ENCODE peak calls at places on chromosomes 2 and 18, in six cellular contexts. W is ovary, I is GM23248, F is tibial artery, A is lower lobe of right lung, L is neural progenitor cell. E is an unnamed sample.

GRCh38 chr2:149991576-149991975 is 404.0 kb upstream of the MMADHC start:
- DNase-seq in A (no peak), I (peak; percentile 20), L (no peak), F (no peak), W (no peak), E (no peak)

GRCh38 chr2:149346272-149346671 is 15.9 kb downstream of the LYPD6 start:
- DNase-seq in A (no peak), L (no peak), I (no peak), F (no peak), W (no peak), E (no peak)

GRCh38 chr18:24270937-24271380 is 126.7 kb downstream of the OSBPL1A start:
- DNase-seq in L (peak; percentile 46), F (no peak), A (no peak), I (peak; percentile 69), W (no peak), E (no peak)

GRCh38 chr2:79855264-79856006 is 342.6 kb downstream of the CTNNA2 start:
- DNase-seq in F (no peak), I (peak; percentile 20), L (peak; percentile 53), W (no peak), A (no peak), E (no peak)

GRCh38 chr2:135189148-135189547 is 137.1 kb downstream of the RAB3GAP1 start:
- DNase-seq in A (no peak), W (no peak), I (no peak), L (no peak), F (no peak), E (no peak)

GRCh38 chr18:13598591-13598990 is 127.8 kb downstream of the FAM210A start:
- DNase-seq in F (no peak), A (no peak), L (no peak), W (no peak), I (no peak), E (no peak)

GRCh38 chr2:160921401-160921964 is 238.7 kb upstream of the TANK start:
- DNase-seq in L (no peak), F (no peak), A (no peak), W (peak; percentile 64), I (peak; percentile 38), E (no peak)

GRCh38 chr18:61187971-61188370 is 145.3 kb upstream of the CDH20 start:
- DNase-seq in I (no peak), L (no peak), A (no peak), F (no peak), W (no peak), E (no peak)

GRCh38 chr2:225735844-225736243 is 336.3 kb downstream of the NYAP2 start:
- DNase-seq in L (no peak), I (peak; percentile 87), W (no peak), F (no peak), A (no peak), E (no peak)

GRCh38 chr2:212997526-212998020 is 153.8 kb downstream of the IKZF2 start:
- DNase-seq in F (no peak), I (no peak), A (no peak), L (peak; percentile 3), W (no peak), E (no peak)

GRCh38 chr2:236743623-236744280 is 174.1 kb downstream of the ACKR3 start:
- DNase-seq in A (no peak), L (no peak), W (no peak), F (no peak), I (peak; percentile 92), E (no peak)

GRCh38 chr2:53901192-53901591 is 41.4 kb upstream of the GPR75 start:
- DNase-seq in L (no peak), W (no peak), I (no peak), A (no peak), F (no peak), E (no peak)

GRCh38 chr2:41963661-41964525 is 83.9 kb upstream of the PKDCC start:
- DNase-seq in L (peak; percentile 59), A (no peak), W (peak; percentile 91), I (peak; percentile 32), F (peak; percentile 79), E (peak; percentile 83)

GRCh38 chr2:163191372-163191771 is 352.8 kb upstream of the KCNH7 start:
- DNase-seq in L (peak; percentile 62), I (peak; percentile 71), W (no peak), A (no peak), F (no peak), E (no peak)

GRCh38 chr2:235050992-235051351 is 99.2 kb downstream of the SH3BP4 start:
- DNase-seq in A (peak; percentile 88), I (peak; percentile 98), L (peak; percentile 41), W (peak; percentile 59), F (peak; percentile 96), E (peak; percentile 95)

GRCh38 chr18:77634495-77634894 is 384.8 kb downstream of the GALR1 start:
- DNase-seq in F (no peak), W (no peak), L (peak; percentile 26), I (no peak), A (no peak), E (no peak)

GRCh38 chr18:59988098-59988706 is 88.4 kb downstream of the PMAIP1 start:
- DNase-seq in L (peak; percentile 49), A (no peak), F (no peak), W (peak; percentile 33), I (peak; percentile 65), E (no peak)

GRCh38 chr2:11750422-11750821 is 4.0 kb downstream of the LPIN1 start:
- DNase-seq in A (no peak), F (no peak), L (no peak), I (peak; percentile 14), W (no peak), E (no peak)

GRCh38 chr2:45898819-45899218 is 247.3 kb downstream of the PRKCE start:
- DNase-seq in I (no peak), W (no peak), L (no peak), A (no peak), F (no peak), E (no peak)

GRCh38 chr2:229087229-229087628 is 183.9 kb downstream of the PID1 start:
- DNase-seq in L (no peak), I (no peak), A (no peak), F (no peak), W (no peak), E (no peak)

DNA sequence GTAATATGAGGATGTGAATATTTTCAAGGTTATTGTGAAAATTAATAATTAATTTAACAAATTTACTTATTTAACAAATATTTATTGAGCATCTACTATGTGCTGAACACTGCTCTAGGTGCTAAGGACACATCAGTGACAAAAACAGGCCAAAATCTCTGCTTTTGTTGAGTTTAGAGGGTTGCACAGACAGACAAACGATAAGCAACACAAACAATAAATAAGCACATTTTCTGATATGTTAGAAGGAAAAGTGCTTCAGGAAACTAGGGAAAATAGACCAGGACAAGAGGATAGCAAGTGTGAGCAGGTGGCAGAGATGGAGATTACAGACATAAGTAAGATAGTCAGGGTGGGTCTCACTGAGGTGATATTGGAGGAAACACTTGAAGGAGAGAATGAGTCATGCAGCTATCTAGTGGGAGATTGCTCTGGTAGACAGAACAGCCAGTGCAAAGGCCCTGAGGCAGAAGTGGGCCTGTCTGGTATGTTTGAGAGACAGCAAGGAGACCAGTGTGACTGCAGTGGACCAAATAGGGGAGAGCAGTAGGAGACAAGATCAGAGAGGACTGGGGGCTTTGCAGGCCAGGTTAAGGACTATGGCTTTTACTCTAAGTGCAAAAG is 38.3 kb downstream of the SFXN5 start:
- DNase-seq in F (no peak), A (no peak), I (no peak), L (no peak), W (no peak), E (no peak)
- H3K4me1 ChIP-seq in F (no peaks in the 10 kb centered on the region), A (peaks cover 5% of the 10 kb centered on the region), I (peaks cover 10% of the 10 kb centered on the region), L (peaks cover 9% of the 10 kb centered on the region), W (no peaks in the 10 kb centered on the region), E (no peaks in the 10 kb centered on the region)

DNA sequence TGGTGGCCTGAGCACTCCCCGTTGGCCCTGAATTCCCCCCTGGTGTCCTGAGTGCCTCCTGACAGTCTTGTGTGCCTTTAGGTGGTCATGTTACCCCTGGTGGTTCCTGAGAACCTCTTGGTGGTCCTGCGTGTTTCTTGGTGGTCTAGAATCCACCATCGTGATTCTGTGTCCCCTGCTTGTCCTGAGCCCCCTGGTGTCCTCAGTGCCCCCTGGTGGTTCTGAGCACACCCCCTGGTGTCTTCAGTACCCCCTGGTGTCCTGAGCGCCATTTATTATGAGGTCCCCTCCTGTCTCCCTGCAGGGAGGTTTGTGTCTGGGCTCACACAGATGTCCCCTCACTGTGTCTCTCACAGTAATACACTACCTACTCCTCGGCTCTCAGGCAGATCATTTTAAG is 61.3 kb upstream of the MAL start:
- DNase-seq in I (no peak), F (no peak), W (no peak), L (no peak), A (no peak), E (no peak)
- H3K9me3 ChIP-seq in I (no peaks in the 10 kb centered on the region), F (no peaks in the 10 kb centered on the region), W (no peaks in the 10 kb centered on the region), L (peaks cover 21% of the 10 kb centered on the region), A (no peaks in the 10 kb centered on the region), E (no peaks in the 10 kb centered on the region)

DNA sequence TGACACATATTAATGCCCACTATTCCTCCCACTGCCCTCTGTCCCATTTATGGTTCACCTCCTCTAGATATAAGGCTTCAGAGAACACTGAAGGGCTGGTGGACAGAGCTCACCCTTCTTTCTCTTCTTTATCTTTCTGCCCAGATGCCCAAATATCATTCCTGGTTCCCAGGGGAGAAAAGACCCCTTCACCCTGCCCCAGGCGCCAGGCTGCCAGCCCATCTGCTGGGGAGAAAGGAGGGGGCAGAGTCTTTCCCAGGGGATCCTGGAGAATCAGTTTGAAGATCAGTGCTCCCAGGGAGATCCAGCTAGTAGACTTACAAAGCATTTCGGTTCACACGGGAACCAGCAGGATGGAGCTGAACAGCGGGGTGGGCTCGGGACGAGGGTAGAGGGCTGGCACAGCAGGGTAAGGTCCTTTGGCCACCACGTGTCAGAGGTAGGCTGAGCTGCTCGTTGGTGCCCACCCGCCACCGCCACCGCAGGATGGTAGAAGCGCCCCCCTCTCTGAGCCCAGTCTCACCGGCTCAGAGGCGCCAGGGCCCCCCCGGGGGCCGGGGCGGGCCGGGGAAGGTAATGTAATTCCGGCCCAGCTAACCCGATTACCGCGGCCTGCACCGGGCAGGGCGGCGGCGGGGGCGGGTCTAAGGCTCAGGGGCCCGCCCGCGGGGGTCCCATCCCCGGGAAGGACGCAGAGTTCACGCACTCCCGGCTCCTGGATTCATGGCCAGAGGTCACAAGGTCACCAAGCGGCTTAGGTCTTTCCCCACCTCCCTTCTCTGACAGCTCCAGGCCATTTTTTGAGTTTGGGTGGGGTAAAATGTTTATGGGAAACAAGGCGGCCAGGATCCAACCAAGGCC is 1.3 kb upstream of the TLX2 start:
- DNase-seq in L (peak; percentile 82), A (no peak), W (no peak), I (no peak), F (no peak), E (peak; percentile 23)
- H3K4me1 ChIP-seq in L (peaks cover 21% of the 10 kb centered on the region), A (peaks cover 36% of the 10 kb centered on the region), W (peaks cover 4% of the 10 kb centered on the region), I (no peaks in the 10 kb centered on the region), F (peaks cover 35% of the 10 kb centered on the region), E (peaks cover 4% of the 10 kb centered on the region)

DNA sequence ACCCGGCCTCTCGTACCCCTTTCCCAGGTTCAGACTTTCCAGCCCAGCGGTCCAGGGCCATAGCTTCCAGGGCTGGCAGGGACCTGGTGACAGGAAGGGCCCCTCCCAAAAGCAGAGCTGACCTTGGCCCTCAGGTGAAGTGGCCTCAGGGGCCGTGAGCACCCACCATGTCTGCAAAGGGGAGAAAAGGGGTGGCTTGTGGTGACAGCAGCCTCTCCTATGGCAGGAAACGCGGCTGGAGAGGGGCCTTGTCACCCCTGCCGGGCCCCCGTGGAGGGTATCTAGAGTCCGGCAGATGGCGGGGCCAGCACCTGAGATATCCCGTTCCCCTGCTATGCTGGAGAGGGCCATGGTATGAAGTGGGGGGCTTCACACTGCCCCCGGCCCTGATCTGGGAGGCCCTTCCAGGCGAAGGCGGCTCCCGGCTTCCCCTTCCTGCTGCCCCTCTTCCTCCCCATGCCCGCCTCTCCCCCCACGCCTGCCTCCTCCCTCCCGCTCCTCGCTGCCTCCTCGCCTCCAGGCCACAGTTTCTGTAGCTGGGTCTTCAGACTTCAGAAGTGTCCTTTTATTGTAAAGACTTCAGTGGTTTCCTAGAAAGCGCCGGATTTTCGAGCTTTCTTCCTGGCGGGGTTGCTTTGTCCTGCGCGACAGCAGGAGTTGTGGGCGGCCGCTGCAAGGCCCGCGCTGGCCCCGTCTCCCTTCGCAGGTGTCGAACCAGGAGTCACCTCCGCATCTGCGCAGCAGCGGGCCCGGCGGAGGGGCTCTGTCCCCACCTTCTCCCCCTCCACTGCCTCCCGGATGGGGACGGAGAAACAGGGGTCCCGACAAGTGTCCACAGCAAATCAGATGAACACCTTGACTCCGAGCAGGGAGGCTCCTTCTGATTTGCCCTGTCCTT is 240.5 kb upstream of the MYT1L start:
- DNase-seq in A (no peak), L (peak; percentile 26), W (no peak), F (peak; percentile 53), I (no peak), E (no peak)
- H3K9me3 ChIP-seq in A (no peaks in the 10 kb centered on the region), L (no peaks in the 10 kb centered on the region), W (no peaks in the 10 kb centered on the region), F (no peaks in the 10 kb centered on the region), I (no peaks in the 10 kb centered on the region), E (no peaks in the 10 kb centered on the region)

E was measured in right cardiac atrium.